ENCODE peak calls at places on chromosomes 6 and 20, in four cellular contexts. One of them, this sample, is unnamed.

GRCh38 chr6:98272061-98272460 is 562.3 kb upstream of the POU3F2 start:
- DNase-seq in neural progenitor cell: no peak
- DNase-seq in lung: no peak
- DNase-seq in stomach: no peak
- DNase-seq in this sample: no peak

GRCh38 chr20:37379967-37380828 is 34.3 kb downstream of the SRC start:
- DNase-seq in neural progenitor cell: no peak
- DNase-seq in lung: no peak
- DNase-seq in stomach: no peak
- DNase-seq in this sample: no peak

GRCh38 chr6:42394151-42394550 is 57.6 kb downstream of the TRERF1 start:
- DNase-seq in neural progenitor cell: no peak
- DNase-seq in lung: no peak
- DNase-seq in stomach: no peak
- DNase-seq in this sample: no peak

GRCh38 chr20:17326096-17326495 is 99.3 kb downstream of the PCSK2 start:
- DNase-seq in neural progenitor cell: no peak
- DNase-seq in lung: no peak
- DNase-seq in stomach: no peak
- DNase-seq in this sample: no peak

GRCh38 chr20:50670126-50670862 is 21.0 kb downstream of the RIPOR3 start:
- DNase-seq in neural progenitor cell: no peak
- DNase-seq in lung: no peak
- DNase-seq in stomach: peak; percentile 72
- DNase-seq in this sample: no peak

GRCh38 chr6:52389626-52390360 is 27.8 kb downstream of the PAQR8 start:
- DNase-seq in neural progenitor cell: no peak
- DNase-seq in lung: peak; percentile 53
- DNase-seq in stomach: peak; percentile 89
- DNase-seq in this sample: peak; percentile 75

GRCh38 chr6:50720623-50721022 is 7.3 kb downstream of the TFAP2D start:
- DNase-seq in neural progenitor cell: peak; percentile 86
- DNase-seq in lung: no peak
- DNase-seq in stomach: no peak
- DNase-seq in this sample: no peak

GRCh38 chr20:25280574-25281535 is 33.0 kb downstream of the PYGB start:
- DNase-seq in neural progenitor cell: no peak
- DNase-seq in lung: no peak
- DNase-seq in stomach: peak; percentile 7
- DNase-seq in this sample: peak; percentile 2

GRCh38 chr6:51472745-51473483 is 614.5 kb downstream of the PKHD1 start:
- DNase-seq in neural progenitor cell: no peak
- DNase-seq in lung: no peak
- DNase-seq in stomach: no peak
- DNase-seq in this sample: no peak

GRCh38 chr6:107866606-107867301 is 42.6 kb upstream of the SCML4 start:
- DNase-seq in neural progenitor cell: peak; percentile 42
- DNase-seq in lung: no peak
- DNase-seq in stomach: no peak
- DNase-seq in this sample: no peak

GRCh38 chr6:17281100-17281496 is at the start of gene RBM24:
- DNase-seq in neural progenitor cell: peak; percentile 91
- DNase-seq in lung: peak; percentile 59
- DNase-seq in stomach: peak; percentile 61
- DNase-seq in this sample: peak; percentile 82

GRCh38 chr6:150932976-150933375 is 67.5 kb downstream of the MTHFD1L start:
- DNase-seq in neural progenitor cell: no peak
- DNase-seq in lung: no peak
- DNase-seq in stomach: no peak
- DNase-seq in this sample: no peak

GRCh38 chr20:48286571-48287551 is 501.6 kb upstream of the SULF2 start:
- DNase-seq in neural progenitor cell: no peak
- DNase-seq in lung: no peak
- DNase-seq in stomach: no peak
- DNase-seq in this sample: no peak

GRCh38 chr6:99602519-99603420 is 3.9 kb upstream of the PRDM13 start:
- DNase-seq in neural progenitor cell: peak; percentile 65
- DNase-seq in lung: no peak
- DNase-seq in stomach: no peak
- DNase-seq in this sample: no peak

GRCh38 chr6:63882208-63882607 is 246.6 kb downstream of the PHF3 start:
- DNase-seq in neural progenitor cell: peak; percentile 42
- DNase-seq in lung: no peak
- DNase-seq in stomach: no peak
- DNase-seq in this sample: no peak

GRCh38 chr6:154165488-154165887 is 126.4 kb downstream of the OPRM1 start:
- DNase-seq in neural progenitor cell: no peak
- DNase-seq in lung: no peak
- DNase-seq in stomach: no peak
- DNase-seq in this sample: no peak

GRCh38 chr20:34570859-34571306 is 12.4 kb downstream of the MAP1LC3A start:
- DNase-seq in neural progenitor cell: no peak
- DNase-seq in lung: no peak
- DNase-seq in stomach: no peak
- DNase-seq in this sample: no peak

GRCh38 chr6:32886674-32887383 is 32.8 kb downstream of the PSMB9 start:
- DNase-seq in neural progenitor cell: no peak
- DNase-seq in lung: no peak
- DNase-seq in stomach: no peak
- DNase-seq in this sample: peak; percentile 29

GRCh38 chr20:2840138-2840966 is at the start of the genes PCED1A and VPS16:
- DNase-seq in neural progenitor cell: peak; percentile 89
- DNase-seq in lung: peak; percentile 91
- DNase-seq in stomach: peak; percentile 89
- DNase-seq in this sample: peak; percentile 93

GRCh38 chr20:46758929-46759669 is 49.6 kb downstream of the SLC2A10 start:
- DNase-seq in neural progenitor cell: no peak
- DNase-seq in lung: no peak
- DNase-seq in stomach: no peak
- DNase-seq in this sample: no peak

GRCh38 chr20:21618697-21619421 is 86.6 kb upstream of the PAX1 start:
- DNase-seq in neural progenitor cell: no peak
- DNase-seq in lung: no peak
- DNase-seq in stomach: no peak
- DNase-seq in this sample: no peak

GRCh38 chr6:4971851-4972250 is 32.0 kb downstream of the RPP40 start:
- DNase-seq in neural progenitor cell: peak; percentile 42
- DNase-seq in lung: peak; percentile 26
- DNase-seq in stomach: no peak
- DNase-seq in this sample: no peak

GRCh38 chr20:38238834-38239233 is 21.7 kb downstream of the KIAA1755 start:
- DNase-seq in neural progenitor cell: no peak
- DNase-seq in lung: no peak
- DNase-seq in stomach: no peak
- DNase-seq in this sample: no peak

GRCh38 chr6:45613678-45614077 is 235.9 kb upstream of the SUPT3H start:
- DNase-seq in neural progenitor cell: no peak
- DNase-seq in lung: no peak
- DNase-seq in stomach: no peak
- DNase-seq in this sample: no peak

GRCh38 chr20:51424270-51425041 is 118.1 kb downstream of the NFATC2 start:
- DNase-seq in neural progenitor cell: no peak
- DNase-seq in lung: no peak
- DNase-seq in stomach: no peak
- DNase-seq in this sample: no peak

GRCh38 chr6:75563032-75563431 is 38.6 kb upstream of the SENP6 start:
- DNase-seq in neural progenitor cell: peak; percentile 60
- DNase-seq in lung: no peak
- DNase-seq in stomach: no peak
- DNase-seq in this sample: no peak

GRCh38 chr6:1995521-1996110 is 249.8 kb downstream of the GMDS start:
- DNase-seq in neural progenitor cell: no peak
- DNase-seq in lung: no peak
- DNase-seq in stomach: no peak
- DNase-seq in this sample: no peak

GRCh38 chr6:138454976-138455706 is 44.2 kb downstream of the NHSL1 start:
- DNase-seq in neural progenitor cell: no peak
- DNase-seq in lung: no peak
- DNase-seq in stomach: peak; percentile 83
- DNase-seq in this sample: no peak

GRCh38 chr20:56985286-56985685 is 281.2 kb downstream of the BMP7 start:
- DNase-seq in neural progenitor cell: no peak
- DNase-seq in lung: no peak
- DNase-seq in stomach: no peak
- DNase-seq in this sample: no peak

GRCh38 chr6:12034349-12034748 is 22.2 kb downstream of the HIVEP1 start:
- DNase-seq in neural progenitor cell: no peak
- DNase-seq in lung: no peak
- DNase-seq in stomach: no peak
- DNase-seq in this sample: no peak

GRCh38 chr6:90458353-90459224 is 128.3 kb downstream of the MAP3K7 start:
- DNase-seq in neural progenitor cell: no peak
- DNase-seq in lung: no peak
- DNase-seq in stomach: no peak
- DNase-seq in this sample: no peak

GRCh38 chr20:15942130-15942529 is 631.1 kb downstream of the KIF16B start:
- DNase-seq in neural progenitor cell: no peak
- DNase-seq in lung: no peak
- DNase-seq in stomach: no peak
- DNase-seq in this sample: no peak

GRCh38 chr20:18272451-18272850 is 15.9 kb upstream of the ZNF133 start:
- DNase-seq in neural progenitor cell: no peak
- DNase-seq in lung: no peak
- DNase-seq in stomach: no peak
- DNase-seq in this sample: no peak

GRCh38 chr6:38631186-38631783 is 8.4 kb downstream of the BTBD9 start:
- DNase-seq in neural progenitor cell: no peak
- DNase-seq in lung: no peak
- DNase-seq in stomach: no peak
- DNase-seq in this sample: no peak

GRCh38 chr6:99522531-99522930 is 7.3 kb upstream of the USP45 start:
- DNase-seq in neural progenitor cell: no peak
- DNase-seq in lung: no peak
- DNase-seq in stomach: no peak
- DNase-seq in this sample: no peak

GRCh38 chr6:151451950-151452749 is at the start of gene RMND1:
- DNase-seq in neural progenitor cell: peak; percentile 100
- DNase-seq in lung: peak; percentile 100
- DNase-seq in stomach: peak; percentile 100
- DNase-seq in this sample: peak; percentile 100

GRCh38 chr20:62926229-62927127 is at the start of gene DIDO1:
- DNase-seq in neural progenitor cell: peak; percentile 96
- DNase-seq in lung: peak; percentile 87
- DNase-seq in stomach: peak; percentile 92
- DNase-seq in this sample: peak; percentile 90

GRCh38 chr6:24481449-24481848 is 7.9 kb downstream of the GPLD1 start:
- DNase-seq in neural progenitor cell: no peak
- DNase-seq in lung: no peak
- DNase-seq in stomach: no peak
- DNase-seq in this sample: no peak

GRCh38 chr6:109383438-109383940 is 1.2 kb upstream of the CD164 start:
- DNase-seq in neural progenitor cell: no peak
- DNase-seq in lung: no peak
- DNase-seq in stomach: no peak
- DNase-seq in this sample: no peak

DNA sequence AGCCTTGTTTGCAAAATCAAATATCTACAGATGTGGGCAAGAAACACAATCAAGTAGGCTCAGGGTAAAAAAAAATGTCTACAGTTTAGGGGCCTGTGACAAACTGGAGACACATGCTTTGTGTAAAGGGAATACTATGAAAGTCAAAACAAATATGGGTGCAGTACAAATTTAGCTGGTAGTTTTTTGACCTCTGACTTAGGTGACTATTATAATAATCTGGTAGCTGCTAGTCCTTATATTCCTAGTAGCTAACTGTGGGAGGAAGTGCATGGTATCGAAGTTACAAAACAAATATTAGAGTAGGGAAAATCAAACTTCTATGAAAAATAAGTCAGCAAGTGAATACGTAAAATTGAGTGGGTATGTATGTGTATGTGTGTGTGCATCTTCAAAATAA is 35.4 kb downstream of the CYP24A1 start:
- DNase-seq in neural progenitor cell: no peak
- DNase-seq in lung: no peak
- DNase-seq in stomach: no peak
- DNase-seq in this sample: no peak
- H3K4me1 ChIP-seq in neural progenitor cell: peaks cover 2% of the 10 kb centered on the region
- H3K4me1 ChIP-seq in lung: no peaks in the 10 kb centered on the region
- H3K4me1 ChIP-seq in stomach: no peaks in the 10 kb centered on the region
- H3K4me1 ChIP-seq in this sample: peaks cover 2% of the 10 kb centered on the region

GRCh38 chr6:134826889-134827737 is 122.8 kb downstream of the ALDH8A1 start:
- DNase-seq in neural progenitor cell: no peak
- DNase-seq in lung: peak; percentile 61
- DNase-seq in stomach: peak; percentile 28
- DNase-seq in this sample: peak; percentile 56
- H3K27ac ChIP-seq in neural progenitor cell: no peak overlapping the region
- H3K27ac ChIP-seq in lung: no peak overlapping the region
- H3K27ac ChIP-seq in stomach: no peak overlapping the region
- H3K27ac ChIP-seq in this sample: peak overlapping the region; percentile 25

GRCh38 chr6:6622557-6622956 is 34.0 kb downstream of the LY86 start:
- DNase-seq in neural progenitor cell: no peak
- DNase-seq in lung: no peak
- DNase-seq in stomach: no peak
- DNase-seq in this sample: no peak

GRCh38 chr6:6620752-6621151 is 32.2 kb downstream of the LY86 start:
- DNase-seq in neural progenitor cell: no peak
- DNase-seq in lung: no peak
- DNase-seq in stomach: no peak
- DNase-seq in this sample: no peak

GRCh38 chr6:6626227-6626626 is 37.7 kb downstream of the LY86 start:
- DNase-seq in neural progenitor cell: no peak
- DNase-seq in lung: no peak
- DNase-seq in stomach: no peak
- DNase-seq in this sample: no peak

GRCh38 chr6:6624269-6624668 is 35.7 kb downstream of the LY86 start:
- DNase-seq in neural progenitor cell: no peak
- DNase-seq in lung: no peak
- DNase-seq in stomach: no peak
- DNase-seq in this sample: no peak

DNA sequence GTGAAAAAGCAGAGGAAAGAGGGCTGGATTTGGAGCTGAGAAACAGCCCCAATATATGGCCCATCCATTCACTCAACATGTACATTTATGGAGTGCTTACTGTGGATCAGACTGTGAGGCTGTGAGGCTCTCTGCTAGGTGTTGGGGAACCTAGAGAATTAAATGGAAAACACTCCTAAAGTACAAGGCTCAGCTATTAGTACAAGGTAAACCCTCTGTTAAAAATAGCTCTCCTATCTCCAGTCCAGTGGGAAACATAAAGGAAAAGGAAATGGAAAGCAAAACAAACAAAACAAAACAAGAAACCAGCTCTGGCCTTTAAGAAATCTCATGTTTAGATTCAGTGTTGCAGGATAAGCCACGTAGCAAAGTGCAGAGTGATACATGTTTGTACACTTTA is 35.0 kb downstream of the LY86 start:
- DNase-seq in neural progenitor cell: no peak
- DNase-seq in lung: no peak
- DNase-seq in stomach: no peak
- DNase-seq in this sample: no peak
- H3K4me3 ChIP-seq in neural progenitor cell: no peak overlapping the region
- H3K4me3 ChIP-seq in lung: no peak overlapping the region
- H3K4me3 ChIP-seq in stomach: no peak overlapping the region
- H3K4me3 ChIP-seq in this sample: no peak overlapping the region

GRCh38 chr6:143970827-143971226 is 37.2 kb downstream of the PLAGL1 start:
- DNase-seq in neural progenitor cell: no peak
- DNase-seq in lung: no peak
- DNase-seq in stomach: no peak
- DNase-seq in this sample: no peak
- H3K4me1 ChIP-seq in neural progenitor cell: peaks cover 89% of the 10 kb centered on the region
- H3K4me1 ChIP-seq in lung: peaks cover 3% of the 10 kb centered on the region
- H3K4me1 ChIP-seq in stomach: peaks cover 12% of the 10 kb centered on the region
- H3K4me1 ChIP-seq in this sample: no peaks in the 10 kb centered on the region